ENCODE peak calls at places on chromosome 11, in five cellular contexts. P, Q, Y, C and T are unnamed samples.

GRCh38 chr11:129248618-129249017 is 56.5 kb upstream of the ARHGAP32 start:
- DNase-seq in P (peak), Q (no peak), Y (no peak), C (no peak), T (no peak)

GRCh38 chr11:10954184-10954583 is 96.3 kb upstream of the ZBED5 start:
- DNase-seq in P (no peak), Q (no peak), Y (no peak), C (no peak), T (no peak)

GRCh38 chr11:6472934-6473333 is 807 bp downstream of the TRIM3 start:
- DNase-seq in P (no peak), Q (no peak), Y (no peak), C (no peak), T (no peak)

GRCh38 chr11:130452941-130453340 is 4.5 kb downstream of the ADAMTS15 start:
- DNase-seq in P (no peak), Q (no peak), Y (no peak), C (peak), T (no peak)

GRCh38 chr11:101096036-101096704 is 33.4 kb downstream of the PGR start:
- DNase-seq in P (peak), Q (no peak), Y (no peak), C (peak), T (no peak)

GRCh38 chr11:70954471-70954870 is 297.9 kb downstream of the SHANK2 start:
- DNase-seq in P (no peak), Q (no peak), Y (no peak), C (no peak), T (no peak)

GRCh38 chr11:67030976-67031375 is 8.0 kb downstream of the SYT12 start:
- DNase-seq in P (no peak), Q (no peak), Y (no peak), C (no peak), T (no peak)

GRCh38 chr11:41146326-41146725 is 313.1 kb downstream of the LRRC4C start:
- DNase-seq in P (no peak), Q (no peak), Y (no peak), C (no peak), T (no peak)

GRCh38 chr11:747176-748006 is at the start of gene TALDO1:
- DNase-seq in P (peak), Q (peak), Y (peak), C (peak), T (peak)

GRCh38 chr11:64314805-64315561 is 2.4 kb downstream of the TRMT112 start:
- DNase-seq in P (no peak), Q (no peak), Y (no peak), C (no peak), T (no peak)

GRCh38 chr11:32312865-32313403 is 122.4 kb downstream of the WT1 start:
- DNase-seq in P (peak), Q (peak), Y (peak), C (peak), T (no peak)

GRCh38 chr11:34313099-34313517 is 44.7 kb downstream of the ABTB2 start:
- DNase-seq in P (no peak), Q (peak), Y (no peak), C (no peak), T (no peak)

GRCh38 chr11:71247551-71248250 is 4.7 kb downstream of the SHANK2 start:
- DNase-seq in P (no peak), Q (no peak), Y (no peak), C (no peak), T (no peak)